ENCODE peak calls at places on chromosomes 11 and 22, in eight cellular contexts. One of them, this sample, is unnamed.
A peak's percentile ranks its signal among the peaks of the same experiment; 100 is the strongest.

GRCh38 chr11:128856241-128856640 is 10.9 kb downstream of the KCNJ1 start:
- DNase-seq in stomach: no peak
- DNase-seq in sigmoid colon: peak; percentile 34
- DNase-seq in ovary: no peak
- DNase-seq in esophagus squamous epithelium: no peak
- DNase-seq in tibial nerve: no peak
- DNase-seq in right lobe of liver: no peak
- DNase-seq in spleen: no peak
- DNase-seq in this sample: no peak

GRCh38 chr11:35316161-35316560 is 103.2 kb downstream of the SLC1A2 start:
- DNase-seq in stomach: no peak
- DNase-seq in sigmoid colon: no peak
- DNase-seq in ovary: no peak
- DNase-seq in esophagus squamous epithelium: no peak
- DNase-seq in tibial nerve: no peak
- DNase-seq in right lobe of liver: no peak
- DNase-seq in spleen: no peak
- DNase-seq in this sample: no peak

GRCh38 chr11:117439256-117439655 is 111.6 kb downstream of the CEP164 start:
- DNase-seq in stomach: no peak
- DNase-seq in sigmoid colon: no peak
- DNase-seq in ovary: no peak
- DNase-seq in esophagus squamous epithelium: no peak
- DNase-seq in tibial nerve: no peak
- DNase-seq in right lobe of liver: no peak
- DNase-seq in spleen: peak; percentile 51
- DNase-seq in this sample: no peak

GRCh38 chr11:15673408-15673811 is 558.7 kb downstream of the INSC start:
- DNase-seq in stomach: no peak
- DNase-seq in sigmoid colon: no peak
- DNase-seq in ovary: no peak
- DNase-seq in esophagus squamous epithelium: no peak
- DNase-seq in tibial nerve: no peak
- DNase-seq in right lobe of liver: no peak
- DNase-seq in spleen: no peak
- DNase-seq in this sample: no peak

GRCh38 chr22:36009085-36009484 is 19.5 kb downstream of the RBFOX2 start:
- DNase-seq in stomach: no peak
- DNase-seq in sigmoid colon: no peak
- DNase-seq in ovary: no peak
- DNase-seq in esophagus squamous epithelium: no peak
- DNase-seq in tibial nerve: no peak
- DNase-seq in right lobe of liver: no peak
- DNase-seq in spleen: no peak
- DNase-seq in this sample: no peak

GRCh38 chr11:27375370-27375769 is 12.4 kb upstream of the CCDC34 start:
- DNase-seq in stomach: no peak
- DNase-seq in sigmoid colon: no peak
- DNase-seq in ovary: no peak
- DNase-seq in esophagus squamous epithelium: no peak
- DNase-seq in tibial nerve: no peak
- DNase-seq in right lobe of liver: no peak
- DNase-seq in spleen: no peak
- DNase-seq in this sample: no peak

GRCh38 chr22:30444632-30445437 is 19.3 kb downstream of the MTFP1 start:
- DNase-seq in stomach: peak; percentile 67
- DNase-seq in sigmoid colon: no peak
- DNase-seq in ovary: no peak
- DNase-seq in esophagus squamous epithelium: no peak
- DNase-seq in tibial nerve: no peak
- DNase-seq in right lobe of liver: peak; percentile 62
- DNase-seq in spleen: no peak
- DNase-seq in this sample: no peak

GRCh38 chr11:26778000-26778757 is 56.3 kb upstream of the SLC5A12 start:
- DNase-seq in stomach: no peak
- DNase-seq in sigmoid colon: no peak
- DNase-seq in ovary: no peak
- DNase-seq in esophagus squamous epithelium: no peak
- DNase-seq in tibial nerve: no peak
- DNase-seq in right lobe of liver: no peak
- DNase-seq in spleen: no peak
- DNase-seq in this sample: no peak

GRCh38 chr22:23884133-23884532 is 10.1 kb upstream of the MIF start:
- DNase-seq in stomach: no peak
- DNase-seq in sigmoid colon: no peak
- DNase-seq in ovary: no peak
- DNase-seq in esophagus squamous epithelium: no peak
- DNase-seq in tibial nerve: no peak
- DNase-seq in right lobe of liver: no peak
- DNase-seq in spleen: no peak
- DNase-seq in this sample: no peak

GRCh38 chr22:47107431-47107830 is 345.0 kb downstream of the TBC1D22A start:
- DNase-seq in stomach: no peak
- DNase-seq in sigmoid colon: no peak
- DNase-seq in ovary: no peak
- DNase-seq in esophagus squamous epithelium: no peak
- DNase-seq in tibial nerve: no peak
- DNase-seq in right lobe of liver: no peak
- DNase-seq in spleen: no peak
- DNase-seq in this sample: no peak

GRCh38 chr11:18723991-18724390 is 2.0 kb downstream of the IGSF22 start:
- DNase-seq in stomach: no peak
- DNase-seq in sigmoid colon: no peak
- DNase-seq in ovary: no peak
- DNase-seq in esophagus squamous epithelium: no peak
- DNase-seq in tibial nerve: no peak
- DNase-seq in right lobe of liver: no peak
- DNase-seq in spleen: no peak
- DNase-seq in this sample: no peak

GRCh38 chr22:38214248-38215056 is 12.7 kb downstream of the MAFF start:
- DNase-seq in stomach: peak; percentile 63
- DNase-seq in sigmoid colon: peak; percentile 83
- DNase-seq in ovary: peak; percentile 70
- DNase-seq in esophagus squamous epithelium: no peak
- DNase-seq in tibial nerve: peak; percentile 57
- DNase-seq in right lobe of liver: peak; percentile 90
- DNase-seq in spleen: peak; percentile 89
- DNase-seq in this sample: no peak

GRCh38 chr22:19800761-19801244 is 40.2 kb downstream of the TBX1 start:
- DNase-seq in stomach: no peak
- DNase-seq in sigmoid colon: peak; percentile 66
- DNase-seq in ovary: no peak
- DNase-seq in esophagus squamous epithelium: no peak
- DNase-seq in tibial nerve: no peak
- DNase-seq in right lobe of liver: no peak
- DNase-seq in spleen: no peak
- DNase-seq in this sample: no peak

GRCh38 chr11:115552151-115552550 is 47.9 kb upstream of the CADM1 start:
- DNase-seq in stomach: no peak
- DNase-seq in sigmoid colon: no peak
- DNase-seq in ovary: no peak
- DNase-seq in esophagus squamous epithelium: no peak
- DNase-seq in tibial nerve: no peak
- DNase-seq in right lobe of liver: no peak
- DNase-seq in spleen: no peak
- DNase-seq in this sample: no peak

GRCh38 chr11:34387653-34388052 is 29.8 kb upstream of the ABTB2 start:
- DNase-seq in stomach: no peak
- DNase-seq in sigmoid colon: no peak
- DNase-seq in ovary: no peak
- DNase-seq in esophagus squamous epithelium: no peak
- DNase-seq in tibial nerve: no peak
- DNase-seq in right lobe of liver: no peak
- DNase-seq in spleen: no peak
- DNase-seq in this sample: no peak

GRCh38 chr11:9028591-9028990 is 24.8 kb upstream of the NRIP3 start:
- DNase-seq in stomach: no peak
- DNase-seq in sigmoid colon: no peak
- DNase-seq in ovary: no peak
- DNase-seq in esophagus squamous epithelium: no peak
- DNase-seq in tibial nerve: peak; percentile 43
- DNase-seq in right lobe of liver: no peak
- DNase-seq in spleen: no peak
- DNase-seq in this sample: no peak
- TF ChIP-seq POLR2A in stomach: no peak
- TF ChIP-seq POLR2A in sigmoid colon: no peak
- TF ChIP-seq POLR2A in ovary: no peak
- TF ChIP-seq POLR2A in esophagus squamous epithelium: no peak
- TF ChIP-seq POLR2A in tibial nerve: no peak
- TF ChIP-seq POLR2A in right lobe of liver: no peak
- TF ChIP-seq POLR2A in spleen: no peak
- TF ChIP-seq POLR2A in this sample: no peak

GRCh38 chr22:40520562-40520961 is 116.0 kb downstream of the MRTFA start:
- DNase-seq in stomach: no peak
- DNase-seq in sigmoid colon: no peak
- DNase-seq in ovary: no peak
- DNase-seq in esophagus squamous epithelium: no peak
- DNase-seq in tibial nerve: no peak
- DNase-seq in right lobe of liver: no peak
- DNase-seq in spleen: no peak
- DNase-seq in this sample: no peak

GRCh38 chr22:40519948-40520331 is 116.6 kb downstream of the MRTFA start:
- DNase-seq in stomach: no peak
- DNase-seq in sigmoid colon: no peak
- DNase-seq in ovary: no peak
- DNase-seq in esophagus squamous epithelium: no peak
- DNase-seq in tibial nerve: no peak
- DNase-seq in right lobe of liver: no peak
- DNase-seq in spleen: no peak
- DNase-seq in this sample: no peak

GRCh38 chr22:40519284-40519947 is 117.1 kb downstream of the MRTFA start:
- DNase-seq in stomach: no peak
- DNase-seq in sigmoid colon: no peak
- DNase-seq in ovary: no peak
- DNase-seq in esophagus squamous epithelium: no peak
- DNase-seq in tibial nerve: no peak
- DNase-seq in right lobe of liver: no peak
- DNase-seq in spleen: no peak
- DNase-seq in this sample: no peak

GRCh38 chr22:40517631-40518030 is 118.9 kb downstream of the MRTFA start:
- DNase-seq in stomach: no peak
- DNase-seq in sigmoid colon: no peak
- DNase-seq in ovary: peak; percentile 2
- DNase-seq in esophagus squamous epithelium: no peak
- DNase-seq in tibial nerve: no peak
- DNase-seq in right lobe of liver: no peak
- DNase-seq in spleen: no peak
- DNase-seq in this sample: no peak

DNA sequence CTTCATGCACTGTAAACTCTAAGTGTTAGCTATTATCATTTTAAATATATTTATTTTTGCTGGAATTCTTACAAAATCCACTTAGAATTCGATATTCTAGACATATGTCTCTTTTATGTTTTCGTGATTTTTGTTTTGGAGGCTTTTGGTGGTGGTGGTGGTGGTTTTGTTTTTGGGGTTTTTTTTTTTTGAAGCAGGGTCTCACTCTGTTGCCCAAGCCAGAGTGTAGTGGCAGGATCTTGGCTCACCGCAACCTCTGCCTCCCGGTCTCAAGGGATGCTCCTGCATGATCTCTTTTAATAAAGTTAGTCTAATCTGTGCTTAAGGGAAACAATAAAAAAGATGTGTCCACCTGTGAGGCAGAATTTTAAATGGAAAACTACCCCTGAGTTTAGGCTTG is 117.7 kb downstream of the MRTFA start:
- DNase-seq in stomach: no peak
- DNase-seq in sigmoid colon: no peak
- DNase-seq in ovary: no peak
- DNase-seq in esophagus squamous epithelium: no peak
- DNase-seq in tibial nerve: no peak
- DNase-seq in right lobe of liver: no peak
- DNase-seq in spleen: no peak
- DNase-seq in this sample: no peak
- H3K36me3 ChIP-seq in stomach: peaks cover 4% of the 10 kb centered on the region
- H3K36me3 ChIP-seq in sigmoid colon: no peaks in the 10 kb centered on the region
- H3K36me3 ChIP-seq in ovary: no peaks in the 10 kb centered on the region
- H3K36me3 ChIP-seq in esophagus squamous epithelium: no peaks in the 10 kb centered on the region
- H3K36me3 ChIP-seq in tibial nerve: no peaks in the 10 kb centered on the region
- H3K36me3 ChIP-seq in right lobe of liver: no peaks in the 10 kb centered on the region
- H3K36me3 ChIP-seq in spleen: no peaks in the 10 kb centered on the region
- H3K36me3 ChIP-seq in this sample: no peaks in the 10 kb centered on the region

GRCh38 chr11:22474621-22475020 is 136.4 kb downstream of the SLC17A6 start:
- DNase-seq in stomach: no peak
- DNase-seq in sigmoid colon: no peak
- DNase-seq in ovary: no peak
- DNase-seq in esophagus squamous epithelium: no peak
- DNase-seq in tibial nerve: no peak
- DNase-seq in right lobe of liver: no peak
- DNase-seq in spleen: no peak
- DNase-seq in this sample: no peak

GRCh38 chr11:22477312-22477711 is 139.1 kb downstream of the SLC17A6 start:
- DNase-seq in stomach: no peak
- DNase-seq in sigmoid colon: no peak
- DNase-seq in ovary: no peak
- DNase-seq in esophagus squamous epithelium: no peak
- DNase-seq in tibial nerve: no peak
- DNase-seq in right lobe of liver: no peak
- DNase-seq in spleen: no peak
- DNase-seq in this sample: no peak

GRCh38 chr11:22479133-22479690 is 141.0 kb downstream of the SLC17A6 start:
- DNase-seq in stomach: no peak
- DNase-seq in sigmoid colon: no peak
- DNase-seq in ovary: no peak
- DNase-seq in esophagus squamous epithelium: no peak
- DNase-seq in tibial nerve: no peak
- DNase-seq in right lobe of liver: no peak
- DNase-seq in spleen: no peak
- DNase-seq in this sample: no peak

GRCh38 chr11:22478169-22478568 is 140.0 kb downstream of the SLC17A6 start:
- DNase-seq in stomach: no peak
- DNase-seq in sigmoid colon: no peak
- DNase-seq in ovary: no peak
- DNase-seq in esophagus squamous epithelium: no peak
- DNase-seq in tibial nerve: no peak
- DNase-seq in right lobe of liver: no peak
- DNase-seq in spleen: no peak
- DNase-seq in this sample: no peak

GRCh38 chr11:22476589-22476988 is 138.4 kb downstream of the SLC17A6 start:
- DNase-seq in stomach: no peak
- DNase-seq in sigmoid colon: no peak
- DNase-seq in ovary: no peak
- DNase-seq in esophagus squamous epithelium: no peak
- DNase-seq in tibial nerve: no peak
- DNase-seq in right lobe of liver: no peak
- DNase-seq in spleen: no peak
- DNase-seq in this sample: no peak
- TF ChIP-seq POLR2A in stomach: no peak
- TF ChIP-seq POLR2A in sigmoid colon: no peak
- TF ChIP-seq POLR2A in ovary: no peak
- TF ChIP-seq POLR2A in esophagus squamous epithelium: no peak
- TF ChIP-seq POLR2A in tibial nerve: no peak
- TF ChIP-seq POLR2A in right lobe of liver: no peak
- TF ChIP-seq POLR2A in spleen: no peak
- TF ChIP-seq POLR2A in this sample: no peak

DNA sequence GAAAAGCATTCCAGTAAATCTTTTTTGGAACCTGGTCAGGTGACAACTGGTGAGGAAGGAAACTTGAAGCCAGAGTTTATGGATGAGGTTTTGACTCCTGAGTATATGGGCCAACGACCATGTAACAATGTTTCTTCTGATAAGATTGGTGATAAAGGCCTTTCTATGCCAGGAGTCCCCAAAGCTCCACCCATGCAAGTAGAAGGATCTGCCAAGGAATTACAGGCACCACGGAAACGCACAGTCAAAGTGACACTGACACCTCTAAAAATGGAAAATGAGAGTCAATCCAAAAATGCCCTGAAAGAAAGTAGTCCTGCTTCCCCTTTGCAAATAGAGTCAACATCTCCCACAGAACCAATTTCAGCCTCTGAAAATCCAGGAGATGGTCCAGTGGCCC is 24.1 kb upstream of the TTC36 start:
- DNase-seq in stomach: no peak
- DNase-seq in sigmoid colon: no peak
- DNase-seq in ovary: no peak
- DNase-seq in esophagus squamous epithelium: no peak
- DNase-seq in tibial nerve: no peak
- DNase-seq in right lobe of liver: no peak
- DNase-seq in spleen: no peak
- DNase-seq in this sample: no peak
- H3K36me3 ChIP-seq in stomach: peaks cover 86% of the 10 kb centered on the region
- H3K36me3 ChIP-seq in sigmoid colon: peaks cover 89% of the 10 kb centered on the region
- H3K36me3 ChIP-seq in ovary: no peaks in the 10 kb centered on the region
- H3K36me3 ChIP-seq in esophagus squamous epithelium: peaks cover 75% of the 10 kb centered on the region
- H3K36me3 ChIP-seq in tibial nerve: peaks cover 100% of the 10 kb centered on the region
- H3K36me3 ChIP-seq in right lobe of liver: peaks cover 32% of the 10 kb centered on the region
- H3K36me3 ChIP-seq in spleen: peaks cover 94% of the 10 kb centered on the region
- H3K36me3 ChIP-seq in this sample: peaks cover 20% of the 10 kb centered on the region